ENCODE peak calls at places on chromosomes 16 and 17, in eight cellular contexts. V is RKO; Y is H1; Q is activated CD4-positive, alpha-beta T cell treated with anti-CD3 and anti-CD28 coated beads for 36 hours; A is iPS-NIHi11; X is amniotic stem cell; T is Calu3; M is activated T-helper 9 cell treated with anti-CD3 and anti-CD28 coated beads, Interleukin-2, amount 50 U/mL, for 16 hours. D is an unnamed sample.

GRCh38 chr17:63881935-63882601 is at the start of gene GH2:
- DNase-seq in V (peak), Y (no peak), Q (peak), A (peak), X (no peak), T (peak), M (peak), D (no peak)

GRCh38 chr17:57701121-57701520 is 44.0 kb downstream of the CCDC182 start:
- DNase-seq in V (no peak), Y (no peak), Q (no peak), A (no peak), X (no peak), T (no peak), M (no peak), D (no peak)

GRCh38 chr17:46009681-46010596 is 10.9 kb downstream of the STH start:
- DNase-seq in V (no peak), Y (no peak), Q (no peak), A (no peak), X (no peak), T (peak), M (no peak), D (no peak)

GRCh38 chr16:6846452-6846851 is 486.2 kb upstream of the RBFOX1 start:
- DNase-seq in V (no peak), Y (no peak), Q (no peak), A (no peak), X (no peak), T (no peak), M (no peak), D (no peak)

GRCh38 chr17:46060461-46060860 is 61.4 kb downstream of the STH start:
- DNase-seq in V (no peak), Y (no peak), Q (no peak), A (no peak), X (no peak), T (no peak), M (no peak), D (no peak)

GRCh38 chr17:82627405-82627804 is 20.8 kb downstream of the WDR45B start:
- DNase-seq in V (no peak), Y (no peak), Q (no peak), A (no peak), X (no peak), T (no peak), M (no peak), D (no peak)

GRCh38 chr17:21375757-21376584 is at the start of gene KCNJ12:
- DNase-seq in V (no peak), Y (no peak), Q (peak), A (peak), X (no peak), T (no peak), M (no peak), D (no peak)

GRCh38 chr16:81707411-81708321 is 71.4 kb upstream of the PLCG2 start:
- DNase-seq in V (no peak), Y (no peak), Q (no peak), A (no peak), X (no peak), T (peak), M (no peak), D (no peak)

GRCh38 chr17:70230883-70231282 is 61.6 kb downstream of the KCNJ2 start:
- DNase-seq in V (no peak), Y (no peak), Q (no peak), A (no peak), X (no peak), T (no peak), M (no peak), D (no peak)

GRCh38 chr16:30122621-30123160 is 329 bp downstream of the MAPK3 start:
- DNase-seq in V (no peak), Y (no peak), Q (peak), A (no peak), X (no peak), T (no peak), M (no peak), D (no peak)

GRCh38 chr17:19539040-19539399 is 5.4 kb downstream of the SLC47A1 start:
- DNase-seq in V (no peak), Y (no peak), Q (no peak), A (no peak), X (no peak), T (no peak), M (no peak), D (no peak)

GRCh38 chr16:17129971-17130370 is 340.8 kb downstream of the XYLT1 start:
- DNase-seq in V (no peak), Y (no peak), Q (no peak), A (no peak), X (no peak), T (no peak), M (no peak), D (no peak)

GRCh38 chr17:76527430-76528111 is 9.9 kb downstream of the CYGB start:
- DNase-seq in V (peak), Y (no peak), Q (peak), A (peak), X (no peak), T (peak), M (no peak), D (no peak)

GRCh38 chr16:67673712-67674580 is 7.3 kb downstream of the C16orf86 start:
- DNase-seq in V (no peak), Y (no peak), Q (no peak), A (no peak), X (no peak), T (peak), M (no peak), D (no peak)

GRCh38 chr17:4511199-4511932 is 12.7 kb downstream of the SPNS2 start:
- DNase-seq in V (no peak), Y (no peak), Q (no peak), A (no peak), X (no peak), T (no peak), M (no peak), D (no peak)

GRCh38 chr17:80261159-80261894 is 675 bp downstream of the RNF213 start:
- DNase-seq in V (peak), Y (peak), Q (peak), A (peak), X (no peak), T (peak), M (peak), D (no peak)

GRCh38 chr17:80901319-80901718 is 90.3 kb upstream of the CHMP6 start:
- DNase-seq in V (no peak), Y (no peak), Q (peak), A (no peak), X (no peak), T (peak), M (no peak), D (no peak)

GRCh38 chr17:35808240-35808961 is 883 bp upstream of the TAF15 start:
- DNase-seq in V (no peak), Y (no peak), Q (peak), A (no peak), X (no peak), T (no peak), M (no peak), D (no peak)

GRCh38 chr17:58436805-58437239 is 19.5 kb upstream of the RNF43 start:
- DNase-seq in V (no peak), Y (no peak), Q (no peak), A (no peak), X (no peak), T (no peak), M (no peak), D (no peak)

GRCh38 chr16:65878347-65878746 is 488.1 kb upstream of the CDH5 start:
- DNase-seq in V (no peak), Y (no peak), Q (no peak), A (no peak), X (no peak), T (no peak), M (no peak), D (no peak)

GRCh38 chr17:77548967-77549366 is 408.2 kb downstream of the SEC14L1 start:
- DNase-seq in V (no peak), Y (no peak), Q (no peak), A (no peak), X (no peak), T (no peak), M (no peak), D (no peak)

GRCh38 chr16:50445603-50446250 is 76.9 kb upstream of the BRD7 start:
- DNase-seq in V (no peak), Y (no peak), Q (no peak), A (no peak), X (no peak), T (no peak), M (no peak), D (no peak)

GRCh38 chr16:31880322-31880979 is 6.8 kb downstream of the ZNF267 start:
- DNase-seq in V (peak), Y (no peak), Q (peak), A (no peak), X (peak), T (peak), M (no peak), D (no peak)

GRCh38 chr17:37220609-37220953 is 155.2 kb upstream of the C17orf78 start:
- DNase-seq in V (peak), Y (no peak), Q (peak), A (peak), X (no peak), T (no peak), M (no peak), D (no peak)

GRCh38 chr17:55177914-55178217 is 86.9 kb upstream of the HLF start:
- DNase-seq in V (no peak), Y (no peak), Q (no peak), A (no peak), X (no peak), T (no peak), M (no peak), D (no peak)

GRCh38 chr17:27994586-27994985 is 47.9 kb upstream of the NLK start:
- DNase-seq in V (no peak), Y (no peak), Q (no peak), A (no peak), X (no peak), T (no peak), M (no peak), D (no peak)

GRCh38 chr17:50375858-50376538 is 3.0 kb downstream of the EME1 start:
- DNase-seq in V (no peak), Y (no peak), Q (no peak), A (no peak), X (no peak), T (no peak), M (no peak), D (no peak)

GRCh38 chr16:28098959-28099945 is 35.7 kb upstream of the GSG1L start:
- DNase-seq in V (no peak), Y (no peak), Q (no peak), A (no peak), X (no peak), T (no peak), M (no peak), D (no peak)

GRCh38 chr17:79777844-79778503 is at the start of gene CBX2:
- DNase-seq in V (peak), Y (no peak), Q (peak), A (peak), X (peak), T (peak), M (peak), D (no peak)

GRCh38 chr17:82278786-82279379 is 5.4 kb upstream of the CSNK1D start:
- DNase-seq in V (no peak), Y (no peak), Q (no peak), A (no peak), X (no peak), T (no peak), M (no peak), D (no peak)

GRCh38 chr17:39101139-39101538 is 50.3 kb downstream of the PLXDC1 start:
- DNase-seq in V (no peak), Y (no peak), Q (no peak), A (no peak), X (no peak), T (no peak), M (no peak), D (no peak)

GRCh38 chr16:28196331-28196987 is 15.3 kb downstream of the XPO6 start:
- DNase-seq in V (no peak), Y (no peak), Q (no peak), A (no peak), X (no peak), T (no peak), M (no peak), D (no peak)

GRCh38 chr16:138049-138417 is 440 bp downstream of the NPRL3 start:
- DNase-seq in V (no peak), Y (no peak), Q (peak), A (peak), X (no peak), T (no peak), M (peak), D (no peak)

GRCh38 chr16:78676351-78676750 is 576.9 kb downstream of the WWOX start:
- DNase-seq in V (no peak), Y (no peak), Q (no peak), A (no peak), X (no peak), T (no peak), M (no peak), D (no peak)

GRCh38 chr17:46212634-46213435 is 19.6 kb upstream of the KANSL1 start:
- DNase-seq in V (peak), Y (no peak), Q (peak), A (peak), X (peak), T (peak), M (no peak), D (no peak)

GRCh38 chr17:39676198-39676819 is 8.1 kb downstream of the PNMT start:
- DNase-seq in V (no peak), Y (no peak), Q (peak), A (no peak), X (no peak), T (peak), M (peak), D (no peak)

D was measured in GM04503.